ENCODE peak calls at places on chromosomes 16 and 17, in ten cellular contexts. P is heart right ventricle; S is cardiac muscle cell; Y is renal cortical epithelial cell; T is occipital lobe; G is activated CD4-positive, alpha-beta T cell treated with anti-CD3 and anti-CD28 coated beads, Interleukin-2, amount 50 U/mL, for 48 hours; J is left cardiac atrium; H is cardiac fibroblast; R is tibial nerve; D is substantia nigra. C is an unnamed sample.

GRCh38 chr17:52648995-52649394 is 490.5 kb upstream of the CA10 start:
- DNase-seq in P (no peak), S (peak), Y (no peak), T (no peak), G (no peak), J (no peak), H (no peak), R (no peak), D (no peak), C (no peak)

GRCh38 chr16:51569204-51569911 is 418.3 kb upstream of the SALL1 start:
- DNase-seq in P (no peak), S (no peak), Y (peak), T (no peak), G (no peak), J (no peak), H (peak), R (no peak), D (peak), C (no peak)

GRCh38 chr17:57594767-57595166 is 150.3 kb downstream of the CCDC182 start:
- DNase-seq in P (no peak), S (no peak), Y (no peak), T (no peak), G (no peak), J (no peak), H (no peak), R (no peak), D (no peak), C (no peak)

GRCh38 chr17:80464486-80464885 is 11.9 kb downstream of the NPTX1 start:
- DNase-seq in P (no peak), S (no peak), Y (no peak), T (no peak), G (no peak), J (no peak), H (no peak), R (no peak), D (no peak), C (no peak)

GRCh38 chr16:56943761-56944375 is 11.9 kb downstream of the HERPUD1 start:
- DNase-seq in P (no peak), S (no peak), Y (no peak), T (no peak), G (no peak), J (no peak), H (no peak), R (no peak), D (no peak), C (no peak)

GRCh38 chr16:8632675-8633182 is 11.2 kb downstream of the METTL22 start:
- DNase-seq in P (peak), S (no peak), Y (no peak), T (no peak), G (no peak), J (peak), H (no peak), R (peak), D (no peak), C (no peak)

GRCh38 chr16:56617212-56618085 is 8.1 kb upstream of the MT1E start:
- DNase-seq in P (peak), S (peak), Y (peak), T (no peak), G (peak), J (peak), H (peak), R (no peak), D (peak), C (peak)

GRCh38 chr17:78414178-78415162 is 36.0 kb downstream of the PGS1 start:
- DNase-seq in P (no peak), S (no peak), Y (no peak), T (no peak), G (peak), J (no peak), H (no peak), R (no peak), D (no peak), C (no peak)

GRCh38 chr17:885971-886571 is 93.5 kb downstream of the NXN start:
- DNase-seq in P (peak), S (no peak), Y (no peak), T (no peak), G (no peak), J (peak), H (no peak), R (peak), D (peak), C (peak)

GRCh38 chr17:77398274-77398673 is 257.5 kb downstream of the SEC14L1 start:
- DNase-seq in P (no peak), S (no peak), Y (no peak), T (no peak), G (no peak), J (no peak), H (no peak), R (no peak), D (no peak), C (no peak)

GRCh38 chr17:18961634-18962493 is 9.9 kb downstream of the SLC5A10 start:
- DNase-seq in P (no peak), S (no peak), Y (peak), T (no peak), G (peak), J (no peak), H (peak), R (no peak), D (no peak), C (no peak)

C was measured in pancreas.